ENCODE peak calls at places on chromosomes 6 and 20, in five cellular contexts. B is upper lobe of left lung; S is brain microvascular endothelial cell; E is GM23338; Q is CD8-positive, alpha-beta T cell. G is an unnamed sample.

GRCh38 chr6:144782634-144783033 is 497.5 kb downstream of the UTRN start:
- DNase-seq in B (no peak), S (no peak), Q (no peak), E (no peak), G (no peak)

GRCh38 chr20:64069614-64070243 is 6.7 kb downstream of the TCEA2 start:
- DNase-seq in B (peak; percentile 81), E (peak; percentile 86), S (no peak), Q (no peak), G (no peak)

GRCh38 chr6:149031545-149032317 is 284.9 kb downstream of the UST start:
- DNase-seq in B (peak; percentile 51), E (no peak), S (peak; percentile 93), Q (no peak), G (peak; percentile 75)

GRCh38 chr20:913306-913849 is 2.8 kb downstream of the ANGPT4 start:
- DNase-seq in B (no peak), Q (no peak), S (no peak), E (no peak), G (no peak)

GRCh38 chr6:96491926-96492325 is 29.7 kb upstream of the UFL1 start:
- DNase-seq in S (no peak), B (no peak), E (no peak), Q (no peak), G (no peak)

GRCh38 chr6:32868257-32868788 is 14.3 kb downstream of the PSMB9 start:
- DNase-seq in B (no peak), E (peak; percentile 84), Q (peak; percentile 72), S (peak; percentile 51), G (peak; percentile 91)

GRCh38 chr20:15643713-15644112 is 929.5 kb downstream of the KIF16B start:
- DNase-seq in Q (no peak), B (no peak), E (peak; percentile 43), S (no peak), G (no peak)

GRCh38 chr20:426564-426963 is 18.5 kb downstream of the RBCK1 start:
- DNase-seq in S (no peak), B (no peak), E (no peak), Q (no peak), G (no peak)

GRCh38 chr6:158619922-158620801 is 24.4 kb downstream of the DYNLT1 start:
- DNase-seq in B (no peak), S (no peak), Q (no peak), E (no peak), G (peak; percentile 13)

GRCh38 chr20:53666144-53666543 is 72.5 kb upstream of the ZNF217 start:
- DNase-seq in E (no peak), S (no peak), Q (no peak), B (no peak), G (no peak)

GRCh38 chr6:116799945-116800344 is 28.9 kb downstream of the GPRC6A start:
- DNase-seq in B (no peak), Q (no peak), E (no peak), S (no peak), G (no peak)

GRCh38 chr6:11232968-11233626 is 629 bp upstream of the NEDD9 start:
- DNase-seq in S (no peak), Q (peak; percentile 5), B (no peak), E (peak; percentile 70), G (peak; percentile 29)

GRCh38 chr6:163554663-163555062 is 140.1 kb downstream of the QKI start:
- DNase-seq in E (peak; percentile 81), B (no peak), Q (peak; percentile 26), S (peak; percentile 56), G (peak; percentile 84)

GRCh38 chr6:92521553-92521952 is 897.8 kb downstream of the EPHA7 start:
- DNase-seq in E (no peak), S (no peak), Q (no peak), B (no peak), G (no peak)

GRCh38 chr20:14344746-14345145 is 7.3 kb upstream of the FLRT3 start:
- DNase-seq in B (no peak), E (no peak), Q (no peak), S (no peak), G (no peak)

GRCh38 chr6:107555449-107555848 is 65.5 kb downstream of the SOBP start:
- DNase-seq in Q (no peak), E (no peak), S (no peak), B (no peak), G (no peak)

GRCh38 chr6:76881414-76881813 is 581.9 kb downstream of the HTR1B start:
- DNase-seq in B (no peak), E (no peak), S (no peak), Q (no peak), G (no peak)

GRCh38 chr6:53246924-53247323 is 98.3 kb upstream of the GCM1 start:
- DNase-seq in B (no peak), E (no peak), Q (no peak), S (no peak), G (no peak)

GRCh38 chr20:35595901-35596300 is 19.7 kb upstream of the SPAG4 start:
- DNase-seq in S (no peak), B (no peak), E (no peak), Q (no peak), G (no peak)

GRCh38 chr20:39849664-39850063 is 839.4 kb downstream of the MAFB start:
- DNase-seq in E (no peak), Q (no peak), B (peak; percentile 85), S (peak; percentile 89), G (peak; percentile 93)

DNA sequence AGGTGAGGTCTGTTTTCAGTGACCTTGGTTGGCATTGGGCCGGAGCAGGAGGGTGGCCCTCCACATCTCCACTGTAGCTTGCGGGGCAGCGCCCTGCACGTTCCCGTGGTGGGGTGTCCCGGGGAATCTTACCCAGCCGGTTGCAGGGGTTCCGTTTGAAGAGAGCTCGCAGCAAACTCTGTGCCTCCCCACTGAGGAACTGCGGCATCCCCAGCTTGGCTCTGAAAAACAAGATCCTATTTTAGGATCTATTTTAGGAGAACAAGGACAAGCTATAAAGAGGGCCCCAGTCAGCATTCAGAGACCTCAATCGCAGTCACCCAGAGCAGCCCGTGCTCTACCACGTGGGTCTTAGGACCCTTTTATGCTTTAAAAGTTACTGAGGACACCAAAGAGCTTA is 97.8 kb downstream of the RAMACL start:
- DNase-seq in E (no peak), Q (no peak), B (no peak), S (no peak), G (no peak)
- H3K36me3 ChIP-seq in E (peaks cover 4% of the 10 kb centered on the region), Q (no peaks in the 10 kb centered on the region), B (peaks cover 19% of the 10 kb centered on the region), S (no peaks in the 10 kb centered on the region), G (no peaks in the 10 kb centered on the region)

GRCh38 chr6:7580927-7581618 is 8.9 kb upstream of the SNRNP48 start:
- DNase-seq in S (no peak), E (no peak), B (no peak), Q (no peak), G (no peak)
- H3K4me3 ChIP-seq in S (no peak overlapping the region), E (no peak overlapping the region), B (no peak overlapping the region), Q (no peak overlapping the region), G (no peak overlapping the region)

GRCh38 chr6:110619275-110619908 is 143.0 kb upstream of the SLC22A16 start:
- DNase-seq in S (no peak), B (no peak), E (no peak), Q (no peak), G (no peak)

GRCh38 chr6:110620065-110620464 is 143.7 kb upstream of the SLC22A16 start:
- DNase-seq in S (no peak), E (no peak), B (no peak), Q (no peak), G (no peak)

GRCh38 chr6:110621061-110621460 is 144.6 kb upstream of the SLC22A16 start:
- DNase-seq in B (peak; percentile 57), S (no peak), E (no peak), Q (no peak), G (no peak)

GRCh38 chr6:110617057-110617456 is 140.6 kb upstream of the SLC22A16 start:
- DNase-seq in Q (no peak), S (no peak), B (no peak), E (no peak), G (no peak)

GRCh38 chr6:110618591-110619267 is 142.3 kb upstream of the SLC22A16 start:
- DNase-seq in Q (no peak), B (no peak), S (no peak), E (peak; percentile 75), G (no peak)
- TF ChIP-seq CTCF in Q (no peak), B (no peak), S (peak; percentile 59), E (peak; percentile 65), G (peak; percentile 43)

GRCh38 chr20:4808872-4809271 is 87.2 kb downstream of the PRND start:
- DNase-seq in E (no peak), Q (no peak), S (no peak), B (no peak), G (no peak)
- H3K36me3 ChIP-seq in E (no peaks in the 10 kb centered on the region), Q (peaks cover 8% of the 10 kb centered on the region), S (no peaks in the 10 kb centered on the region), B (no peaks in the 10 kb centered on the region), G (no peaks in the 10 kb centered on the region)

GRCh38 chr20:47667086-47667485 is 118.2 kb downstream of the SULF2 start:
- DNase-seq in E (no peak), S (no peak), Q (no peak), B (no peak), G (no peak)

GRCh38 chr20:47664744-47665143 is 120.5 kb downstream of the SULF2 start:
- DNase-seq in B (peak; percentile 52), S (no peak), E (no peak), Q (no peak), G (no peak)

GRCh38 chr20:47665221-47665991 is 119.9 kb downstream of the SULF2 start:
- DNase-seq in S (no peak), B (peak; percentile 76), Q (no peak), E (no peak), G (no peak)

GRCh38 chr20:47667531-47668312 is 117.6 kb downstream of the SULF2 start:
- DNase-seq in B (no peak), Q (no peak), S (no peak), E (no peak), G (no peak)

GRCh38 chr20:47666304-47666703 is 119.0 kb downstream of the SULF2 start:
- DNase-seq in B (peak; percentile 60), Q (no peak), S (no peak), E (no peak), G (no peak)
- H3K4me3 ChIP-seq in B (no peak overlapping the region), Q (no peak overlapping the region), S (no peak overlapping the region), E (no peak overlapping the region), G (no peak overlapping the region)

DNA sequence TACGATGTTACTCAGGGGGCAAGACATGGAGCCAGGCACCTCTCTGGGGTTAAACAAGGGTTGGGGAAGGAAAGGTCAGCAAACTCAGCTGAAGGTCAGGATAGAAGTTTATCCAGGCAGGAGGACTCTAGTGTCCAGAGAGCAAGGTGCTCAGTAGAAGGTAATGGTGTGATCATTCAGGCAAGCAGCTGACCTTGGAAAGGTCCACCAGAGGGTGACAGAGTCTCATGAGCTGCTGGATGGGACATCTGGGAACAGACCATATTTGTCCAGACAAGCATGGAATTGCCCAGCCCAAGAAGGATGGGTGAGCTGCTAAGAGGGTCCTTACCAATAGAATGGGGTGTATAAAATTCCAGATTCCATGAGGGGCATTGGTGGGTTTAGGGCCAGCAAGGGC is 89.5 kb downstream of the MAP3K7 start:
- DNase-seq in E (no peak), Q (no peak), B (no peak), S (no peak), G (no peak)
- TF ChIP-seq CTCF in E (peak; percentile 42), Q (no peak), B (no peak), S (no peak), G (no peak)

GRCh38 chr20:41111578-41111951 is 25.8 kb upstream of the PLCG1 start:
- DNase-seq in E (no peak), B (no peak), S (no peak), Q (no peak), G (no peak)
- H3K36me3 ChIP-seq in E (peaks cover 41% of the 10 kb centered on the region), B (peaks cover 46% of the 10 kb centered on the region), S (peaks cover 81% of the 10 kb centered on the region), Q (peaks cover 56% of the 10 kb centered on the region), G (no peaks in the 10 kb centered on the region)